ENCODE peak calls at places on chromosomes 13 and 19, in four cellular contexts. V is heart right ventricle, S is ascending aorta, E is testis. M is an unnamed sample.
A peak's percentile ranks its signal among the peaks of the same experiment; 100 is the strongest.

GRCh38 chr13:94020833-94021232 is 458.6 kb downstream of the DCT start:
- DNase-seq in V (no peak), S (no peak), E (no peak), M (no peak)

GRCh38 chr19:3361384-3362216 is 4.8 kb upstream of the NFIC start:
- DNase-seq in V (no peak), S (no peak), E (peak; percentile 53), M (no peak)

GRCh38 chr19:4831351-4832340 is at the start of gene TICAM1:
- DNase-seq in V (peak; percentile 82), S (peak; percentile 25), E (peak; percentile 64), M (peak; percentile 70)

GRCh38 chr19:18541992-18542935 is 1.1 kb downstream of the FKBP8 start:
- DNase-seq in V (no peak), S (no peak), E (no peak), M (peak; percentile 58)

GRCh38 chr13:60411983-60412382 is 15.0 kb downstream of the TDRD3 start:
- DNase-seq in V (no peak), S (no peak), E (no peak), M (peak; percentile 62)

GRCh38 chr13:44199627-44200207 is 173.9 kb upstream of the SERP2 start:
- DNase-seq in V (peak; percentile 44), S (no peak), E (no peak), M (no peak)

GRCh38 chr19:35959040-35959967 is 23.1 kb downstream of the LRFN3 start:
- DNase-seq in V (peak; percentile 49), S (no peak), E (peak; percentile 60), M (no peak)

GRCh38 chr19:7526093-7526929 is 3.9 kb downstream of the MCOLN1 start:
- DNase-seq in V (no peak), S (no peak), E (no peak), M (no peak)

GRCh38 chr13:114173753-114174152 is 5.3 kb upstream of the CFAP97D2 start:
- DNase-seq in V (no peak), S (no peak), E (no peak), M (no peak)

GRCh38 chr19:53906211-53907192 is 2.6 kb upstream of the CACNG7 start:
- DNase-seq in V (peak; percentile 59), S (no peak), E (peak; percentile 50), M (peak; percentile 41)

GRCh38 chr19:42407816-42408175 is 17.7 kb upstream of the CNFN start:
- DNase-seq in V (no peak), S (no peak), E (no peak), M (no peak)

GRCh38 chr13:66099825-66100224 is 1130.3 kb downstream of the PCDH9 start:
- DNase-seq in V (no peak), S (no peak), E (no peak), M (no peak)

GRCh38 chr19:2261438-2262172 is 5.4 kb upstream of the JSRP1 start:
- DNase-seq in V (no peak), S (no peak), E (no peak), M (peak; percentile 29)

GRCh38 chr19:10316229-10317044 is 622 bp upstream of the FDX2 start:
- DNase-seq in V (no peak), S (no peak), E (peak; percentile 51), M (no peak)

GRCh38 chr19:48632692-48633147 is 4.5 kb downstream of the DBP start:
- DNase-seq in V (no peak), S (no peak), E (peak; percentile 66), M (no peak)

GRCh38 chr13:95245072-95245471 is 56.2 kb downstream of the ABCC4 start:
- DNase-seq in V (no peak), S (no peak), E (no peak), M (no peak)

GRCh38 chr19:38190061-38190460 is 34.0 kb downstream of the DPF1 start:
- DNase-seq in V (no peak), S (no peak), E (no peak), M (no peak)

GRCh38 chr19:47529018-47529742 is 14.3 kb upstream of the NAPA start:
- DNase-seq in V (no peak), S (no peak), E (no peak), M (no peak)

GRCh38 chr19:1252818-1253513 is 4.6 kb downstream of the MIDN start:
- DNase-seq in V (peak; percentile 91), S (peak; percentile 90), E (peak; percentile 86), M (no peak)

GRCh38 chr13:32501058-32501457 is 37.5 kb downstream of the N4BP2L2 start:
- DNase-seq in V (no peak), S (no peak), E (no peak), M (no peak)

GRCh38 chr13:24038405-24038804 is 122.1 kb upstream of the SPATA13 start:
- DNase-seq in V (no peak), S (no peak), E (no peak), M (no peak)

GRCh38 chr13:62209539-62209938 is 793.9 kb upstream of the PCDH20 start:
- DNase-seq in V (no peak), S (no peak), E (no peak), M (no peak)

GRCh38 chr13:98480915-98481510 is 95.9 kb downstream of the STK24 start:
- DNase-seq in V (no peak), S (no peak), E (no peak), M (peak; percentile 21)

GRCh38 chr19:30587869-30588268 is 215.7 kb downstream of the ZNF536 start:
- DNase-seq in V (no peak), S (no peak), E (no peak), M (no peak)

GRCh38 chr19:44611812-44612295 is 1.5 kb upstream of the IGSF23 start:
- DNase-seq in V (no peak), S (no peak), E (no peak), M (no peak)

GRCh38 chr13:33285420-33286124 is at the start of gene STARD13:
- DNase-seq in V (peak; percentile 89), S (peak; percentile 92), E (peak; percentile 95), M (peak; percentile 93)

GRCh38 chr13:48410199-48410598 is 2.7 kb downstream of the LPAR6 start:
- DNase-seq in V (no peak), S (no peak), E (no peak), M (no peak)

GRCh38 chr13:54029226-54029625 is 1000.6 kb downstream of the OLFM4 start:
- DNase-seq in V (no peak), S (no peak), E (no peak), M (no peak)

GRCh38 chr19:47608908-47609879 is at the start of gene BICRA:
- DNase-seq in V (peak; percentile 88), S (peak; percentile 33), E (peak; percentile 86), M (peak; percentile 92)

GRCh38 chr13:51118809-51119431 is 7.8 kb upstream of the C13orf42 start:
- DNase-seq in V (no peak), S (no peak), E (no peak), M (no peak)
- H3K4me3 ChIP-seq in V (no peak overlapping the region), S (no peak overlapping the region), E (no peak overlapping the region), M (no peak overlapping the region)

DNA sequence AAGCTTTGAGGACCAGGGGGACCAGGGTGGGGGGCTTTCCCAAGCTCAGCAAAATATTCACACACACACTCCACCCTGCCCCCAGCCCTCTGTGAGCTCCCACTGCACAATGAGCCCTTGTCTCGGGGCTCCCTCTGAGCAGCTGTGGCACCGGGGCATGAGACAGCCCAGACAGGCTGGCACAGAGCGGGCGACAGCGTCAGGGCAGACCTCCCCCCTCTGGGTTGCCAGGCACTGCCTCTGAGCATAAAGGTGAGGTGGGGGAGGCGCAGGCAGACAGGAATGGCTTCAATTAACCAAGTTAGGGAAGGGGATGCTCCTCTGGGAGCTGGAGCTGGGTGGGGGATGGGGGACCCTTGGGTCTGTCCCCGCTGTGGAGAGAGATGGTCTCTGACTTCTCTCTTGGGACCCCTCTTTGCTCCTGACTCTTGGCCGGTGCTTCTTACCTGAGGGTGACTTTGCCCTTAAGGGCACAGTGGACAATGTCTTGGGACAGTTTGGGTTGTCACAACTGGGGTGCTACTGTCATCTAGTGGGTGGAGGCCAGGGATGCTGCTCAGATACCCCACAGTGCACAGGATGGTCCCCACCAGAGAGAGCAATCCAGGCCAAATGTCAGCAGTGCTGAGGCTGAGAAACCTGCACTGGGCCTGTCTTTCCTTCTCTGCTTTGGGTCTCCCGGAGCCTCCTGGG is 30.3 kb downstream of the LYL1 start:
- DNase-seq in V (no peak), S (no peak), E (no peak), M (no peak)
- TF ChIP-seq CTCF in V (no peak), S (no peak), E (no peak), M (no peak)

GRCh38 chr19:34359954-34360315 is 5.1 kb upstream of the GPI start:
- DNase-seq in V (no peak), S (no peak), E (no peak), M (no peak)
- H3K27ac ChIP-seq in V (peak overlapping the region; percentile 87), S (peak overlapping the region; percentile 83), E (no peak overlapping the region), M (peak overlapping the region; percentile 76)

DNA sequence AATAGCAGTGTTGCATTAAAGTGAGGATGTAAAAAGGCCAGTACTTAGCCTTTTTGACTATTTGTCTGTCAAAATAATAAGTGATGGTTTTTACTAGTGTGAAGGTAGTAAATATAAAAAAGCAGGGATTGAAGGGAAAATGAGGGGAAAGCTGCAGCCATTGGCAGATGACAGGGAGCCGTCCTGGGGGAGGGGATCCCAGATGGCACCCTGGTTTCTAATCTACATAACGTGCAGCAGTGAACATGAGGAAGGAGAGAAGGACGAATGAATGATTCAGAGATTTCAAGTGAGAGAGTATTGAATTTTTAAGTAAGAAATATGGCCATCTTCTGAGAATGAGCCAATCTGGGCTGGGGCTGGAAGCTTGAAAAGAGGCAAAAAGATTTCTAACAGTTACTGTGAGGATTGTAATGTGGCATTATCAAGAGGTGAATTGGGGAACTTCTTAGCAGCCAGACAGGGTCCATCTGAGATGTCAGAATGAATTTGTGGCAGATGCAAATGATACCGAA is 414.2 kb downstream of the MYO16 start:
- DNase-seq in V (no peak), S (no peak), E (no peak), M (no peak)
- H3K4me3 ChIP-seq in V (no peak overlapping the region), S (no peak overlapping the region), E (no peak overlapping the region), M (no peak overlapping the region)

DNA sequence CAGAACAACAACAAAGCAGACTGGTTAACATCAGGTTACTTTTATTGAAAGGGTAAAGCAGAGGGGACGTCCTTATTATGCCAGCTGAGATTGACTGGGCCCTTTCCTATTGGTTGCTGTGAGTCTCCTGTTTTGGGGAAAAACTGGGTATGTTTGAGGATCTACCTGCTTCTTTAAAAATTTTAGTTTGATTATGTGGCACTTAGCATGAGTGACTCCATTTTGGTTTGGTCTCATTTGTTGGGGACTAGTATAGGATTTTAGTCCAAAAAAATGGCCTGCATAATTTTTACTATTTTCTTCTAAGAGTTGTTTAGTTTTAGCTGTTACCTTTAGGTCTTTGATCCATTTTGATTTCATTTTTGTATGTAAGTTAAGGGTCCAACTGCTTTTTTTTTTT is 14.4 kb downstream of the ZNF627 start:
- DNase-seq in V (no peak), S (no peak), E (no peak), M (no peak)
- TF ChIP-seq CTCF in V (no peak), S (no peak), E (no peak), M (no peak)

GRCh38 chr19:11453468-11454341 is 18.3 kb downstream of the PRKCSH start:
- DNase-seq in V (no peak), S (no peak), E (no peak), M (no peak)
- H3K27ac ChIP-seq in V (no peak overlapping the region), S (no peak overlapping the region), E (no peak overlapping the region), M (no peak overlapping the region)

GRCh38 chr19:12783849-12784393 is 7.4 kb upstream of the JUNB start:
- DNase-seq in V (peak; percentile 63), S (peak; percentile 53), E (peak; percentile 30), M (no peak)
- H3K4me3 ChIP-seq in V (peak overlapping the region; percentile 56), S (peak overlapping the region; percentile 65), E (no peak overlapping the region), M (no peak overlapping the region)

M was measured in cardiac muscle cell.